ENCODE peak calls at places on chromosomes 1 and 21, in eight cellular contexts. One of them, this sample, is unnamed.

GRCh38 chr1:52294580-52294979 is 71.4 kb downstream of the CC2D1B start:
- DNase-seq in esophagus squamous epithelium: no peak
- DNase-seq in colonic mucosa: no peak
- DNase-seq in neural progenitor cell: no peak
- DNase-seq in brain microvascular endothelial cell: no peak
- DNase-seq in endothelial cell of umbilical vein: no peak
- DNase-seq in CD8-positive, alpha-beta memory T cell: no peak
- DNase-seq in iPS DF 6.9: no peak
- DNase-seq in this sample: peak; percentile 58

GRCh38 chr1:31823780-31824179 is 8.0 kb upstream of the SPOCD1 start:
- DNase-seq in esophagus squamous epithelium: no peak
- DNase-seq in colonic mucosa: no peak
- DNase-seq in neural progenitor cell: no peak
- DNase-seq in brain microvascular endothelial cell: no peak
- DNase-seq in endothelial cell of umbilical vein: no peak
- DNase-seq in CD8-positive, alpha-beta memory T cell: no peak
- DNase-seq in iPS DF 6.9: no peak
- DNase-seq in this sample: no peak

GRCh38 chr21:42922918-42923317 is 2.5 kb downstream of the ERVH48-1 start:
- DNase-seq in esophagus squamous epithelium: no peak
- DNase-seq in colonic mucosa: no peak
- DNase-seq in neural progenitor cell: no peak
- DNase-seq in brain microvascular endothelial cell: no peak
- DNase-seq in endothelial cell of umbilical vein: no peak
- DNase-seq in CD8-positive, alpha-beta memory T cell: no peak
- DNase-seq in iPS DF 6.9: no peak
- DNase-seq in this sample: no peak

GRCh38 chr21:44802396-44803153 is 955 bp upstream of the UBE2G2 start:
- DNase-seq in esophagus squamous epithelium: no peak
- DNase-seq in colonic mucosa: no peak
- DNase-seq in neural progenitor cell: peak; percentile 72
- DNase-seq in brain microvascular endothelial cell: no peak
- DNase-seq in endothelial cell of umbilical vein: no peak
- DNase-seq in CD8-positive, alpha-beta memory T cell: no peak
- DNase-seq in iPS DF 6.9: no peak
- DNase-seq in this sample: peak; percentile 39

GRCh38 chr1:68372487-68372886 is 77.3 kb downstream of the RPE65 start:
- DNase-seq in esophagus squamous epithelium: no peak
- DNase-seq in colonic mucosa: no peak
- DNase-seq in neural progenitor cell: no peak
- DNase-seq in brain microvascular endothelial cell: no peak
- DNase-seq in endothelial cell of umbilical vein: no peak
- DNase-seq in CD8-positive, alpha-beta memory T cell: no peak
- DNase-seq in iPS DF 6.9: no peak
- DNase-seq in this sample: no peak

GRCh38 chr1:76428027-76428426 is 353.5 kb downstream of the ST6GALNAC3 start:
- DNase-seq in esophagus squamous epithelium: no peak
- DNase-seq in colonic mucosa: no peak
- DNase-seq in neural progenitor cell: no peak
- DNase-seq in brain microvascular endothelial cell: no peak
- DNase-seq in endothelial cell of umbilical vein: peak; percentile 16
- DNase-seq in CD8-positive, alpha-beta memory T cell: no peak
- DNase-seq in iPS DF 6.9: no peak
- DNase-seq in this sample: no peak

GRCh38 chr1:236091933-236092318 is 27.0 kb upstream of the NID1 start:
- DNase-seq in esophagus squamous epithelium: no peak
- DNase-seq in colonic mucosa: no peak
- DNase-seq in neural progenitor cell: no peak
- DNase-seq in brain microvascular endothelial cell: no peak
- DNase-seq in endothelial cell of umbilical vein: no peak
- DNase-seq in CD8-positive, alpha-beta memory T cell: no peak
- DNase-seq in iPS DF 6.9: no peak
- DNase-seq in this sample: no peak

GRCh38 chr1:105485207-105485606 is 1571.3 kb upstream of the PRMT6 start:
- DNase-seq in esophagus squamous epithelium: no peak
- DNase-seq in colonic mucosa: no peak
- DNase-seq in neural progenitor cell: no peak
- DNase-seq in brain microvascular endothelial cell: peak; percentile 86
- DNase-seq in endothelial cell of umbilical vein: no peak
- DNase-seq in CD8-positive, alpha-beta memory T cell: no peak
- DNase-seq in iPS DF 6.9: no peak
- DNase-seq in this sample: no peak

GRCh38 chr1:54416435-54416834 is 10.2 kb upstream of the SSBP3 start:
- DNase-seq in esophagus squamous epithelium: no peak
- DNase-seq in colonic mucosa: no peak
- DNase-seq in neural progenitor cell: no peak
- DNase-seq in brain microvascular endothelial cell: no peak
- DNase-seq in endothelial cell of umbilical vein: no peak
- DNase-seq in CD8-positive, alpha-beta memory T cell: no peak
- DNase-seq in iPS DF 6.9: no peak
- DNase-seq in this sample: no peak

GRCh38 chr1:173900992-173901391 is 16.1 kb downstream of the SERPINC1 start:
- DNase-seq in esophagus squamous epithelium: no peak
- DNase-seq in colonic mucosa: no peak
- DNase-seq in neural progenitor cell: no peak
- DNase-seq in brain microvascular endothelial cell: no peak
- DNase-seq in endothelial cell of umbilical vein: no peak
- DNase-seq in CD8-positive, alpha-beta memory T cell: no peak
- DNase-seq in iPS DF 6.9: no peak
- DNase-seq in this sample: no peak

GRCh38 chr1:54081306-54082270 is 28.2 kb downstream of the TCEANC2 start:
- DNase-seq in esophagus squamous epithelium: no peak
- DNase-seq in colonic mucosa: peak; percentile 89
- DNase-seq in neural progenitor cell: peak; percentile 90
- DNase-seq in brain microvascular endothelial cell: peak; percentile 62
- DNase-seq in endothelial cell of umbilical vein: peak; percentile 59
- DNase-seq in CD8-positive, alpha-beta memory T cell: peak; percentile 62
- DNase-seq in iPS DF 6.9: peak; percentile 92
- DNase-seq in this sample: peak; percentile 43

GRCh38 chr1:53448241-53448841 is 10.9 kb upstream of the DMRTB1 start:
- DNase-seq in esophagus squamous epithelium: no peak
- DNase-seq in colonic mucosa: no peak
- DNase-seq in neural progenitor cell: peak; percentile 26
- DNase-seq in brain microvascular endothelial cell: no peak
- DNase-seq in endothelial cell of umbilical vein: no peak
- DNase-seq in CD8-positive, alpha-beta memory T cell: no peak
- DNase-seq in iPS DF 6.9: no peak
- DNase-seq in this sample: peak; percentile 20

GRCh38 chr1:20486457-20487235 is 636 bp upstream of the CAMK2N1 start:
- DNase-seq in esophagus squamous epithelium: no peak
- DNase-seq in colonic mucosa: peak; percentile 90
- DNase-seq in neural progenitor cell: peak; percentile 94
- DNase-seq in brain microvascular endothelial cell: no peak
- DNase-seq in endothelial cell of umbilical vein: peak; percentile 42
- DNase-seq in CD8-positive, alpha-beta memory T cell: no peak
- DNase-seq in iPS DF 6.9: no peak
- DNase-seq in this sample: peak; percentile 58

GRCh38 chr1:9212735-9213134 is 21.8 kb upstream of the H6PD start:
- DNase-seq in esophagus squamous epithelium: no peak
- DNase-seq in colonic mucosa: no peak
- DNase-seq in neural progenitor cell: no peak
- DNase-seq in brain microvascular endothelial cell: no peak
- DNase-seq in endothelial cell of umbilical vein: no peak
- DNase-seq in CD8-positive, alpha-beta memory T cell: no peak
- DNase-seq in iPS DF 6.9: no peak
- DNase-seq in this sample: no peak

GRCh38 chr1:158101944-158102343 is 78.8 kb upstream of the CD1D start:
- DNase-seq in esophagus squamous epithelium: no peak
- DNase-seq in colonic mucosa: no peak
- DNase-seq in neural progenitor cell: no peak
- DNase-seq in brain microvascular endothelial cell: peak; percentile 29
- DNase-seq in endothelial cell of umbilical vein: peak; percentile 92
- DNase-seq in CD8-positive, alpha-beta memory T cell: no peak
- DNase-seq in iPS DF 6.9: no peak
- DNase-seq in this sample: no peak

GRCh38 chr1:245822997-245823396 is 668.2 kb downstream of the KIF26B start:
- DNase-seq in esophagus squamous epithelium: no peak
- DNase-seq in colonic mucosa: no peak
- DNase-seq in neural progenitor cell: no peak
- DNase-seq in brain microvascular endothelial cell: peak; percentile 76
- DNase-seq in endothelial cell of umbilical vein: no peak
- DNase-seq in CD8-positive, alpha-beta memory T cell: no peak
- DNase-seq in iPS DF 6.9: no peak
- DNase-seq in this sample: peak; percentile 60

GRCh38 chr1:158027485-158027884 is 34.0 kb downstream of the KIRREL1 start:
- DNase-seq in esophagus squamous epithelium: no peak
- DNase-seq in colonic mucosa: no peak
- DNase-seq in neural progenitor cell: no peak
- DNase-seq in brain microvascular endothelial cell: no peak
- DNase-seq in endothelial cell of umbilical vein: no peak
- DNase-seq in CD8-positive, alpha-beta memory T cell: no peak
- DNase-seq in iPS DF 6.9: no peak
- DNase-seq in this sample: no peak

GRCh38 chr1:212179394-212180076 is 105.7 kb upstream of the PPP2R5A start:
- DNase-seq in esophagus squamous epithelium: no peak
- DNase-seq in colonic mucosa: no peak
- DNase-seq in neural progenitor cell: no peak
- DNase-seq in brain microvascular endothelial cell: peak; percentile 92
- DNase-seq in endothelial cell of umbilical vein: no peak
- DNase-seq in CD8-positive, alpha-beta memory T cell: no peak
- DNase-seq in iPS DF 6.9: no peak
- DNase-seq in this sample: peak; percentile 90

GRCh38 chr21:45393833-45394638 is 10.9 kb upstream of the COL18A1 start:
- DNase-seq in esophagus squamous epithelium: no peak
- DNase-seq in colonic mucosa: no peak
- DNase-seq in neural progenitor cell: no peak
- DNase-seq in brain microvascular endothelial cell: no peak
- DNase-seq in endothelial cell of umbilical vein: no peak
- DNase-seq in CD8-positive, alpha-beta memory T cell: peak; percentile 16
- DNase-seq in iPS DF 6.9: no peak
- DNase-seq in this sample: no peak

GRCh38 chr1:217539510-217539909 is 91.4 kb downstream of the GPATCH2 start:
- DNase-seq in esophagus squamous epithelium: no peak
- DNase-seq in colonic mucosa: no peak
- DNase-seq in neural progenitor cell: no peak
- DNase-seq in brain microvascular endothelial cell: no peak
- DNase-seq in endothelial cell of umbilical vein: no peak
- DNase-seq in CD8-positive, alpha-beta memory T cell: no peak
- DNase-seq in iPS DF 6.9: no peak
- DNase-seq in this sample: no peak

GRCh38 chr1:47852006-47852686 is 145.0 kb downstream of the TRABD2B start:
- DNase-seq in esophagus squamous epithelium: no peak
- DNase-seq in colonic mucosa: no peak
- DNase-seq in neural progenitor cell: peak; percentile 52
- DNase-seq in brain microvascular endothelial cell: no peak
- DNase-seq in endothelial cell of umbilical vein: no peak
- DNase-seq in CD8-positive, alpha-beta memory T cell: no peak
- DNase-seq in iPS DF 6.9: no peak
- DNase-seq in this sample: no peak

GRCh38 chr1:47850451-47850850 is 146.7 kb downstream of the TRABD2B start:
- DNase-seq in esophagus squamous epithelium: no peak
- DNase-seq in colonic mucosa: no peak
- DNase-seq in neural progenitor cell: no peak
- DNase-seq in brain microvascular endothelial cell: no peak
- DNase-seq in endothelial cell of umbilical vein: no peak
- DNase-seq in CD8-positive, alpha-beta memory T cell: no peak
- DNase-seq in iPS DF 6.9: no peak
- DNase-seq in this sample: no peak

GRCh38 chr1:47856994-47857393 is 140.2 kb downstream of the TRABD2B start:
- DNase-seq in esophagus squamous epithelium: no peak
- DNase-seq in colonic mucosa: no peak
- DNase-seq in neural progenitor cell: no peak
- DNase-seq in brain microvascular endothelial cell: no peak
- DNase-seq in endothelial cell of umbilical vein: no peak
- DNase-seq in CD8-positive, alpha-beta memory T cell: no peak
- DNase-seq in iPS DF 6.9: no peak
- DNase-seq in this sample: no peak

GRCh38 chr1:47853059-47853458 is 144.1 kb downstream of the TRABD2B start:
- DNase-seq in esophagus squamous epithelium: no peak
- DNase-seq in colonic mucosa: no peak
- DNase-seq in neural progenitor cell: no peak
- DNase-seq in brain microvascular endothelial cell: no peak
- DNase-seq in endothelial cell of umbilical vein: no peak
- DNase-seq in CD8-positive, alpha-beta memory T cell: no peak
- DNase-seq in iPS DF 6.9: no peak
- DNase-seq in this sample: no peak

DNA sequence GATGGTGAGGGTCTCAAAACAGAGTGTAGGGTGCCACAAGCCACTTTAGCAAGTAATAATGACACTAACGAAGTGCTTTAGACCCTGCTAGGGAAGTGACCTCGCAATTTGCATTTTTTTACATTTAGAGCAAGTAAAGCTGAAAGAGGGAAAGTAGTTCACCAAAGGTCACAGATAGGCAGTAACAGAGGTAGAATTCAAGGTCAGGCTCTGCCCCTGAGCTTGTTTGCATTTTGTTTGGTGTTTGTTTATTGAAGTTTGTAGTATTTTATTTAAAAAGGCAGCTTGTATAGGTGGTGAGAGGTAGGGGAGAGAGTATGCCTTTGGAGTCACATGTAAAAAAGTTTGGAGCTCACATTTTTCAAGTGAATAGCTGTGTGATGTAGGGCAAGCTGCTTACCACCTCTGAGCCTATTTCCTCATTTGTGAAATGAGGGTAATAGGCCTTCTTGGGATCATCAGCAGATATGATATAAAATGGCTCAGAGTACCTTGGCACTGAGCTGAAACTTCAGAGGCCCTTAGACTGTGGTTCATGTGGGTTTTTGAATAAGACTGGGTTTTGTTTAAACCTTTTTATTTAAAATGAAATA is 142.5 kb downstream of the TRABD2B start:
- DNase-seq in esophagus squamous epithelium: no peak
- DNase-seq in colonic mucosa: no peak
- DNase-seq in neural progenitor cell: no peak
- DNase-seq in brain microvascular endothelial cell: no peak
- DNase-seq in endothelial cell of umbilical vein: no peak
- DNase-seq in CD8-positive, alpha-beta memory T cell: no peak
- DNase-seq in iPS DF 6.9: no peak
- DNase-seq in this sample: no peak
- H3K4me3 ChIP-seq in esophagus squamous epithelium: no peak overlapping the region
- H3K4me3 ChIP-seq in colonic mucosa: no peak overlapping the region
- H3K4me3 ChIP-seq in neural progenitor cell: no peak overlapping the region
- H3K4me3 ChIP-seq in brain microvascular endothelial cell: no peak overlapping the region
- H3K4me3 ChIP-seq in endothelial cell of umbilical vein: no peak overlapping the region
- H3K4me3 ChIP-seq in CD8-positive, alpha-beta memory T cell: no peak overlapping the region
- H3K4me3 ChIP-seq in iPS DF 6.9: no peak overlapping the region
- H3K4me3 ChIP-seq in this sample: no peak overlapping the region

GRCh38 chr1:14724697-14725096 is 126.2 kb downstream of the KAZN start:
- DNase-seq in esophagus squamous epithelium: no peak
- DNase-seq in colonic mucosa: no peak
- DNase-seq in neural progenitor cell: no peak
- DNase-seq in brain microvascular endothelial cell: no peak
- DNase-seq in endothelial cell of umbilical vein: no peak
- DNase-seq in CD8-positive, alpha-beta memory T cell: no peak
- DNase-seq in iPS DF 6.9: no peak
- DNase-seq in this sample: no peak
- H3K27me3 ChIP-seq in esophagus squamous epithelium: no peaks in the 10 kb centered on the region
- H3K27me3 ChIP-seq in colonic mucosa: no peaks in the 10 kb centered on the region
- H3K27me3 ChIP-seq in neural progenitor cell: no peaks in the 10 kb centered on the region
- H3K27me3 ChIP-seq in brain microvascular endothelial cell: no peaks in the 10 kb centered on the region
- H3K27me3 ChIP-seq in endothelial cell of umbilical vein: no peaks in the 10 kb centered on the region
- H3K27me3 ChIP-seq in CD8-positive, alpha-beta memory T cell: no peaks in the 10 kb centered on the region
- H3K27me3 ChIP-seq in iPS DF 6.9: no peaks in the 10 kb centered on the region
- H3K27me3 ChIP-seq in this sample: no peaks in the 10 kb centered on the region

GRCh38 chr1:167927075-167927754 is 9.3 kb upstream of the DCAF6 start:
- DNase-seq in esophagus squamous epithelium: no peak
- DNase-seq in colonic mucosa: no peak
- DNase-seq in neural progenitor cell: no peak
- DNase-seq in brain microvascular endothelial cell: no peak
- DNase-seq in endothelial cell of umbilical vein: no peak
- DNase-seq in CD8-positive, alpha-beta memory T cell: no peak
- DNase-seq in iPS DF 6.9: no peak
- DNase-seq in this sample: no peak
- H3K4me3 ChIP-seq in esophagus squamous epithelium: no peak overlapping the region
- H3K4me3 ChIP-seq in colonic mucosa: no peak overlapping the region
- H3K4me3 ChIP-seq in neural progenitor cell: no peak overlapping the region
- H3K4me3 ChIP-seq in brain microvascular endothelial cell: no peak overlapping the region
- H3K4me3 ChIP-seq in endothelial cell of umbilical vein: no peak overlapping the region
- H3K4me3 ChIP-seq in CD8-positive, alpha-beta memory T cell: no peak overlapping the region
- H3K4me3 ChIP-seq in iPS DF 6.9: no peak overlapping the region
- H3K4me3 ChIP-seq in this sample: no peak overlapping the region

GRCh38 chr1:241424480-241424971 is 67.5 kb upstream of the RGS7 start:
- DNase-seq in esophagus squamous epithelium: no peak
- DNase-seq in colonic mucosa: no peak
- DNase-seq in neural progenitor cell: no peak
- DNase-seq in brain microvascular endothelial cell: no peak
- DNase-seq in endothelial cell of umbilical vein: no peak
- DNase-seq in CD8-positive, alpha-beta memory T cell: no peak
- DNase-seq in iPS DF 6.9: no peak
- DNase-seq in this sample: no peak
- H3K27me3 ChIP-seq in esophagus squamous epithelium: peaks cover 3% of the 10 kb centered on the region
- H3K27me3 ChIP-seq in colonic mucosa: peaks cover 12% of the 10 kb centered on the region
- H3K27me3 ChIP-seq in neural progenitor cell: peaks cover 45% of the 10 kb centered on the region
- H3K27me3 ChIP-seq in brain microvascular endothelial cell: no peaks in the 10 kb centered on the region
- H3K27me3 ChIP-seq in endothelial cell of umbilical vein: no peaks in the 10 kb centered on the region
- H3K27me3 ChIP-seq in CD8-positive, alpha-beta memory T cell: peaks cover 8% of the 10 kb centered on the region
- H3K27me3 ChIP-seq in iPS DF 6.9: no peaks in the 10 kb centered on the region
- H3K27me3 ChIP-seq in this sample: no peaks in the 10 kb centered on the region